ENCODE peak calls at places on chromosomes 11 and 22, in five cellular contexts. E, C, I, Z and U are unnamed samples.

GRCh38 chr11:109815529-109816105 is 277.6 kb upstream of the ZC3H12C start:
- DNase-seq in E (no peak), C (no peak), Z (no peak), I (no peak), U (no peak)

GRCh38 chr11:105227363-105227762 is 87.8 kb upstream of the CARD18 start:
- DNase-seq in E (no peak), I (no peak), C (no peak), Z (no peak), U (peak; percentile 23)

GRCh38 chr11:23205156-23205871 is 345.0 kb upstream of the CCDC179 start:
- DNase-seq in I (peak; percentile 66), E (no peak), C (no peak), Z (no peak), U (no peak)

GRCh38 chr11:6655020-6655789 is 404 bp downstream of the DCHS1 start:
- DNase-seq in C (peak; percentile 62), I (no peak), Z (peak; percentile 55), E (no peak), U (no peak)

GRCh38 chr11:123430736-123431356 is 777 bp downstream of the GRAMD1B start:
- DNase-seq in C (peak; percentile 73), E (peak; percentile 25), I (peak; percentile 36), Z (peak; percentile 45), U (no peak)

GRCh38 chr22:20988573-20989322 is 6.7 kb downstream of the LZTR1 start:
- DNase-seq in Z (no peak), C (no peak), I (no peak), E (no peak), U (no peak)

GRCh38 chr11:70332567-70332966 is 62.1 kb downstream of the PPFIA1 start:
- DNase-seq in Z (no peak), C (no peak), I (no peak), E (no peak), U (no peak)

GRCh38 chr11:114197799-114198500 is 98.2 kb upstream of the NNMT start:
- DNase-seq in Z (peak; percentile 75), I (peak; percentile 75), E (no peak), C (no peak), U (no peak)

GRCh38 chr22:22164541-22165272 is 79.9 kb upstream of the VPREB1 start:
- DNase-seq in C (no peak), I (no peak), E (no peak), Z (no peak), U (no peak)

GRCh38 chr22:30140414-30140813 is 60.1 kb downstream of the HORMAD2 start:
- DNase-seq in C (no peak), Z (no peak), I (no peak), E (no peak), U (no peak)

GRCh38 chr11:33721291-33721840 is 14.9 kb downstream of the CD59 start:
- DNase-seq in Z (no peak), C (no peak), I (peak; percentile 73), E (no peak), U (no peak)

GRCh38 chr11:33694346-33695050 is 6.1 kb downstream of the C11orf91 start:
- DNase-seq in C (no peak), E (no peak), I (no peak), Z (no peak), U (no peak)